ENCODE peak calls at places on chromosomes 4 and X, in nine cellular contexts. One of them, this sample, is unnamed.

GRCh38 chr4:130395871-130396270 is 1299.9 kb downstream of the C4orf33 start:
- DNase-seq in NCI-H460: no peak
- DNase-seq in mesenchymal stem cell: peak; percentile 31
- DNase-seq in adrenal gland: no peak
- DNase-seq in stimulated activated CD4-positive, alpha-beta T cell treated with anti-CD3 and anti-CD28 coated beads, Interleukin-15, amount 100 ng/mL, for 1 hour: no peak
- DNase-seq in GM12892: no peak
- DNase-seq in upper lobe of right lung: no peak
- DNase-seq in hypothalamus: no peak
- DNase-seq in anterior cingulate cortex: no peak
- DNase-seq in this sample: no peak

GRCh38 chrX:41526925-41527324 is 79.8 kb downstream of the NYX start:
- DNase-seq in NCI-H460: no peak
- DNase-seq in mesenchymal stem cell: peak; percentile 40
- DNase-seq in adrenal gland: no peak
- DNase-seq in stimulated activated CD4-positive, alpha-beta T cell treated with anti-CD3 and anti-CD28 coated beads, Interleukin-15, amount 100 ng/mL, for 1 hour: no peak
- DNase-seq in GM12892: no peak
- DNase-seq in upper lobe of right lung: no peak
- DNase-seq in hypothalamus: no peak
- DNase-seq in anterior cingulate cortex: no peak
- DNase-seq in this sample: no peak

GRCh38 chr4:85092536-85092935 is 126.0 kb upstream of the WDFY3 start:
- DNase-seq in NCI-H460: no peak
- DNase-seq in mesenchymal stem cell: no peak
- DNase-seq in adrenal gland: no peak
- DNase-seq in stimulated activated CD4-positive, alpha-beta T cell treated with anti-CD3 and anti-CD28 coated beads, Interleukin-15, amount 100 ng/mL, for 1 hour: no peak
- DNase-seq in GM12892: no peak
- DNase-seq in upper lobe of right lung: no peak
- DNase-seq in hypothalamus: no peak
- DNase-seq in anterior cingulate cortex: no peak
- DNase-seq in this sample: no peak

GRCh38 chr4:182126096-182126495 is 117.1 kb upstream of the TENM3 start:
- DNase-seq in NCI-H460: no peak
- DNase-seq in mesenchymal stem cell: no peak
- DNase-seq in adrenal gland: no peak
- DNase-seq in stimulated activated CD4-positive, alpha-beta T cell treated with anti-CD3 and anti-CD28 coated beads, Interleukin-15, amount 100 ng/mL, for 1 hour: no peak
- DNase-seq in GM12892: no peak
- DNase-seq in upper lobe of right lung: no peak
- DNase-seq in hypothalamus: no peak
- DNase-seq in anterior cingulate cortex: no peak
- DNase-seq in this sample: no peak

GRCh38 chrX:9678215-9678980 is 87.2 kb downstream of the GPR143 start:
- DNase-seq in NCI-H460: no peak
- DNase-seq in mesenchymal stem cell: peak; percentile 68
- DNase-seq in adrenal gland: no peak
- DNase-seq in stimulated activated CD4-positive, alpha-beta T cell treated with anti-CD3 and anti-CD28 coated beads, Interleukin-15, amount 100 ng/mL, for 1 hour: no peak
- DNase-seq in GM12892: no peak
- DNase-seq in upper lobe of right lung: no peak
- DNase-seq in hypothalamus: no peak
- DNase-seq in anterior cingulate cortex: no peak
- DNase-seq in this sample: no peak

GRCh38 chr4:166049036-166049435 is 176.0 kb downstream of the TLL1 start:
- DNase-seq in NCI-H460: no peak
- DNase-seq in mesenchymal stem cell: no peak
- DNase-seq in adrenal gland: no peak
- DNase-seq in stimulated activated CD4-positive, alpha-beta T cell treated with anti-CD3 and anti-CD28 coated beads, Interleukin-15, amount 100 ng/mL, for 1 hour: no peak
- DNase-seq in GM12892: no peak
- DNase-seq in upper lobe of right lung: no peak
- DNase-seq in hypothalamus: no peak
- DNase-seq in anterior cingulate cortex: no peak
- DNase-seq in this sample: no peak

GRCh38 chr4:73348185-73348584 is 55.9 kb upstream of the ALB start:
- DNase-seq in NCI-H460: no peak
- DNase-seq in mesenchymal stem cell: no peak
- DNase-seq in adrenal gland: no peak
- DNase-seq in stimulated activated CD4-positive, alpha-beta T cell treated with anti-CD3 and anti-CD28 coated beads, Interleukin-15, amount 100 ng/mL, for 1 hour: no peak
- DNase-seq in GM12892: no peak
- DNase-seq in upper lobe of right lung: no peak
- DNase-seq in hypothalamus: no peak
- DNase-seq in anterior cingulate cortex: no peak
- DNase-seq in this sample: no peak

GRCh38 chrX:40102393-40103381 is 4.9 kb upstream of the BCOR start:
- DNase-seq in NCI-H460: no peak
- DNase-seq in mesenchymal stem cell: peak; percentile 36
- DNase-seq in adrenal gland: no peak
- DNase-seq in stimulated activated CD4-positive, alpha-beta T cell treated with anti-CD3 and anti-CD28 coated beads, Interleukin-15, amount 100 ng/mL, for 1 hour: no peak
- DNase-seq in GM12892: no peak
- DNase-seq in upper lobe of right lung: peak; percentile 64
- DNase-seq in hypothalamus: no peak
- DNase-seq in anterior cingulate cortex: no peak
- DNase-seq in this sample: no peak

GRCh38 chr4:19381068-19381467 is 870.6 kb upstream of the SLIT2 start:
- DNase-seq in NCI-H460: no peak
- DNase-seq in mesenchymal stem cell: peak; percentile 25
- DNase-seq in adrenal gland: no peak
- DNase-seq in stimulated activated CD4-positive, alpha-beta T cell treated with anti-CD3 and anti-CD28 coated beads, Interleukin-15, amount 100 ng/mL, for 1 hour: no peak
- DNase-seq in GM12892: no peak
- DNase-seq in upper lobe of right lung: no peak
- DNase-seq in hypothalamus: no peak
- DNase-seq in anterior cingulate cortex: no peak
- DNase-seq in this sample: no peak

GRCh38 chr4:185793716-185794115 is 18.3 kb downstream of the SORBS2 start:
- DNase-seq in NCI-H460: no peak
- DNase-seq in mesenchymal stem cell: no peak
- DNase-seq in adrenal gland: no peak
- DNase-seq in stimulated activated CD4-positive, alpha-beta T cell treated with anti-CD3 and anti-CD28 coated beads, Interleukin-15, amount 100 ng/mL, for 1 hour: no peak
- DNase-seq in GM12892: no peak
- DNase-seq in upper lobe of right lung: no peak
- DNase-seq in hypothalamus: no peak
- DNase-seq in anterior cingulate cortex: no peak
- DNase-seq in this sample: no peak